ENCODE peak calls at places on chromosomes 6 and 20, in ten cellular contexts. One of them, this sample, is unnamed.

GRCh38 chr20:55793986-55794385 is 211.3 kb downstream of the CBLN4 start:
- ATAC-seq in pancreas: no peak
- ATAC-seq in CD8-positive, alpha-beta T cell: no peak
- ATAC-seq in activated T-cell treated with anti-CD3 and anti-CD28 coated beads, Interleukin-2, amount 50 U/mL, for 72 hours: no peak
- ATAC-seq in mucosa of descending colon: no peak
- ATAC-seq in natural killer cell: no peak
- ATAC-seq in right cardiac atrium: no peak
- ATAC-seq in Right ventricle myocardium inferior: no peak
- ATAC-seq in left lung: no peak
- ATAC-seq in lung: no peak
- ATAC-seq in this sample: no peak

GRCh38 chr6:19866900-19867627 is 29.9 kb downstream of the ID4 start:
- ATAC-seq in pancreas: no peak
- ATAC-seq in CD8-positive, alpha-beta T cell: no peak
- ATAC-seq in activated T-cell treated with anti-CD3 and anti-CD28 coated beads, Interleukin-2, amount 50 U/mL, for 72 hours: no peak
- ATAC-seq in mucosa of descending colon: no peak
- ATAC-seq in natural killer cell: no peak
- ATAC-seq in right cardiac atrium: no peak
- ATAC-seq in Right ventricle myocardium inferior: no peak
- ATAC-seq in left lung: no peak
- ATAC-seq in lung: no peak
- ATAC-seq in this sample: peak

GRCh38 chr6:108651781-108652227 is 91.1 kb downstream of the FOXO3 start:
- ATAC-seq in pancreas: peak
- ATAC-seq in CD8-positive, alpha-beta T cell: no peak
- ATAC-seq in activated T-cell treated with anti-CD3 and anti-CD28 coated beads, Interleukin-2, amount 50 U/mL, for 72 hours: no peak
- ATAC-seq in mucosa of descending colon: no peak
- ATAC-seq in natural killer cell: no peak
- ATAC-seq in right cardiac atrium: peak
- ATAC-seq in Right ventricle myocardium inferior: peak
- ATAC-seq in left lung: no peak
- ATAC-seq in lung: no peak
- ATAC-seq in this sample: no peak

GRCh38 chr20:58598271-58599015 is 52.6 kb upstream of the STX16 start:
- ATAC-seq in pancreas: no peak
- ATAC-seq in CD8-positive, alpha-beta T cell: no peak
- ATAC-seq in activated T-cell treated with anti-CD3 and anti-CD28 coated beads, Interleukin-2, amount 50 U/mL, for 72 hours: no peak
- ATAC-seq in mucosa of descending colon: peak
- ATAC-seq in natural killer cell: no peak
- ATAC-seq in right cardiac atrium: peak
- ATAC-seq in Right ventricle myocardium inferior: peak
- ATAC-seq in left lung: no peak
- ATAC-seq in lung: no peak
- ATAC-seq in this sample: no peak

GRCh38 chr6:125824946-125825786 is 34.4 kb downstream of the NCOA7 start:
- ATAC-seq in pancreas: no peak
- ATAC-seq in CD8-positive, alpha-beta T cell: no peak
- ATAC-seq in activated T-cell treated with anti-CD3 and anti-CD28 coated beads, Interleukin-2, amount 50 U/mL, for 72 hours: no peak
- ATAC-seq in mucosa of descending colon: no peak
- ATAC-seq in natural killer cell: no peak
- ATAC-seq in right cardiac atrium: no peak
- ATAC-seq in Right ventricle myocardium inferior: no peak
- ATAC-seq in left lung: no peak
- ATAC-seq in lung: no peak
- ATAC-seq in this sample: no peak

GRCh38 chr6:3415490-3415889 is 41.4 kb downstream of the SLC22A23 start:
- ATAC-seq in pancreas: no peak
- ATAC-seq in CD8-positive, alpha-beta T cell: no peak
- ATAC-seq in activated T-cell treated with anti-CD3 and anti-CD28 coated beads, Interleukin-2, amount 50 U/mL, for 72 hours: no peak
- ATAC-seq in mucosa of descending colon: no peak
- ATAC-seq in natural killer cell: no peak
- ATAC-seq in right cardiac atrium: no peak
- ATAC-seq in Right ventricle myocardium inferior: no peak
- ATAC-seq in left lung: no peak
- ATAC-seq in lung: no peak
- ATAC-seq in this sample: no peak

GRCh38 chr6:1787894-1788293 is 178.2 kb downstream of the FOXC1 start:
- ATAC-seq in pancreas: peak
- ATAC-seq in CD8-positive, alpha-beta T cell: no peak
- ATAC-seq in activated T-cell treated with anti-CD3 and anti-CD28 coated beads, Interleukin-2, amount 50 U/mL, for 72 hours: no peak
- ATAC-seq in mucosa of descending colon: no peak
- ATAC-seq in natural killer cell: no peak
- ATAC-seq in right cardiac atrium: peak
- ATAC-seq in Right ventricle myocardium inferior: peak
- ATAC-seq in left lung: peak
- ATAC-seq in lung: no peak
- ATAC-seq in this sample: peak

GRCh38 chr6:108637963-108638362 is 77.2 kb downstream of the FOXO3 start:
- ATAC-seq in pancreas: no peak
- ATAC-seq in CD8-positive, alpha-beta T cell: no peak
- ATAC-seq in activated T-cell treated with anti-CD3 and anti-CD28 coated beads, Interleukin-2, amount 50 U/mL, for 72 hours: peak
- ATAC-seq in mucosa of descending colon: no peak
- ATAC-seq in natural killer cell: no peak
- ATAC-seq in right cardiac atrium: no peak
- ATAC-seq in Right ventricle myocardium inferior: no peak
- ATAC-seq in left lung: no peak
- ATAC-seq in lung: no peak
- ATAC-seq in this sample: no peak

GRCh38 chr20:24816431-24816830 is 132.6 kb upstream of the CST7 start:
- ATAC-seq in pancreas: no peak
- ATAC-seq in CD8-positive, alpha-beta T cell: no peak
- ATAC-seq in activated T-cell treated with anti-CD3 and anti-CD28 coated beads, Interleukin-2, amount 50 U/mL, for 72 hours: no peak
- ATAC-seq in mucosa of descending colon: no peak
- ATAC-seq in natural killer cell: no peak
- ATAC-seq in right cardiac atrium: no peak
- ATAC-seq in Right ventricle myocardium inferior: no peak
- ATAC-seq in left lung: no peak
- ATAC-seq in lung: no peak
- ATAC-seq in this sample: no peak

This sample was measured in esophagus mucosa.